ENCODE peak calls at places on chromosome 21, in seven cellular contexts. One of them, this sample, is unnamed.

GRCh38 chr21:16419188-16419874 is 689.5 kb downstream of the USP25 start:
- DNase-seq in right lobe of liver: peak; percentile 87
- DNase-seq in prostate gland: peak; percentile 68
- DNase-seq in ovary: peak; percentile 89
- DNase-seq in transverse colon: peak; percentile 12
- DNase-seq in heart left ventricle: peak; percentile 90
- DNase-seq in IMR-90: peak; percentile 57
- DNase-seq in this sample: peak; percentile 87

GRCh38 chr21:30408782-30409494 is 13.1 kb downstream of the KRTAP13-1 start:
- DNase-seq in right lobe of liver: no peak
- DNase-seq in prostate gland: peak; percentile 74
- DNase-seq in ovary: no peak
- DNase-seq in transverse colon: peak; percentile 54
- DNase-seq in heart left ventricle: peak; percentile 34
- DNase-seq in IMR-90: no peak
- DNase-seq in this sample: no peak

GRCh38 chr21:44993321-44994015 is 53.6 kb downstream of the SLX9 start:
- DNase-seq in right lobe of liver: peak; percentile 44
- DNase-seq in prostate gland: no peak
- DNase-seq in ovary: no peak
- DNase-seq in transverse colon: no peak
- DNase-seq in heart left ventricle: peak; percentile 24
- DNase-seq in IMR-90: no peak
- DNase-seq in this sample: no peak

GRCh38 chr21:45505416-45506021 is 36.7 kb downstream of the SLC19A1 start:
- DNase-seq in right lobe of liver: peak; percentile 56
- DNase-seq in prostate gland: no peak
- DNase-seq in ovary: peak; percentile 31
- DNase-seq in transverse colon: peak; percentile 27
- DNase-seq in heart left ventricle: peak; percentile 22
- DNase-seq in IMR-90: no peak
- DNase-seq in this sample: peak; percentile 6

GRCh38 chr21:46211376-46211775 is 17.2 kb downstream of the LSS start:
- DNase-seq in right lobe of liver: no peak
- DNase-seq in prostate gland: no peak
- DNase-seq in ovary: peak; percentile 13
- DNase-seq in transverse colon: no peak
- DNase-seq in heart left ventricle: no peak
- DNase-seq in IMR-90: no peak
- DNase-seq in this sample: no peak

GRCh38 chr21:45623436-45623835 is 20.1 kb upstream of the PCBP3 start:
- DNase-seq in right lobe of liver: no peak
- DNase-seq in prostate gland: no peak
- DNase-seq in ovary: no peak
- DNase-seq in transverse colon: no peak
- DNase-seq in heart left ventricle: no peak
- DNase-seq in IMR-90: no peak
- DNase-seq in this sample: no peak

GRCh38 chr21:44403106-44404020 is 49.9 kb downstream of the TRPM2 start:
- DNase-seq in right lobe of liver: peak; percentile 37
- DNase-seq in prostate gland: no peak
- DNase-seq in ovary: no peak
- DNase-seq in transverse colon: no peak
- DNase-seq in heart left ventricle: no peak
- DNase-seq in IMR-90: no peak
- DNase-seq in this sample: no peak

GRCh38 chr21:40793057-40793456 is 53.9 kb downstream of the DSCAM start:
- DNase-seq in right lobe of liver: peak; percentile 62
- DNase-seq in prostate gland: no peak
- DNase-seq in ovary: no peak
- DNase-seq in transverse colon: no peak
- DNase-seq in heart left ventricle: no peak
- DNase-seq in IMR-90: peak; percentile 10
- DNase-seq in this sample: no peak

GRCh38 chr21:33117268-33117888 is 47.4 kb downstream of the OLIG1 start:
- DNase-seq in right lobe of liver: no peak
- DNase-seq in prostate gland: no peak
- DNase-seq in ovary: no peak
- DNase-seq in transverse colon: no peak
- DNase-seq in heart left ventricle: no peak
- DNase-seq in IMR-90: no peak
- DNase-seq in this sample: no peak

GRCh38 chr21:32674038-32674437 is 53.8 kb downstream of the SYNJ1 start:
- DNase-seq in right lobe of liver: no peak
- DNase-seq in prostate gland: no peak
- DNase-seq in ovary: no peak
- DNase-seq in transverse colon: no peak
- DNase-seq in heart left ventricle: no peak
- DNase-seq in IMR-90: no peak
- DNase-seq in this sample: no peak

GRCh38 chr21:45981641-45982255 is at the start of gene COL6A1:
- DNase-seq in right lobe of liver: peak; percentile 73
- DNase-seq in prostate gland: peak; percentile 48
- DNase-seq in ovary: peak; percentile 87
- DNase-seq in transverse colon: peak; percentile 64
- DNase-seq in heart left ventricle: peak; percentile 83
- DNase-seq in IMR-90: peak; percentile 66
- DNase-seq in this sample: peak; percentile 77

GRCh38 chr21:39452207-39452964 is 616 bp downstream of the SH3BGR start:
- DNase-seq in right lobe of liver: no peak
- DNase-seq in prostate gland: no peak
- DNase-seq in ovary: no peak
- DNase-seq in transverse colon: no peak
- DNase-seq in heart left ventricle: no peak
- DNase-seq in IMR-90: peak; percentile 83
- DNase-seq in this sample: no peak

DNA sequence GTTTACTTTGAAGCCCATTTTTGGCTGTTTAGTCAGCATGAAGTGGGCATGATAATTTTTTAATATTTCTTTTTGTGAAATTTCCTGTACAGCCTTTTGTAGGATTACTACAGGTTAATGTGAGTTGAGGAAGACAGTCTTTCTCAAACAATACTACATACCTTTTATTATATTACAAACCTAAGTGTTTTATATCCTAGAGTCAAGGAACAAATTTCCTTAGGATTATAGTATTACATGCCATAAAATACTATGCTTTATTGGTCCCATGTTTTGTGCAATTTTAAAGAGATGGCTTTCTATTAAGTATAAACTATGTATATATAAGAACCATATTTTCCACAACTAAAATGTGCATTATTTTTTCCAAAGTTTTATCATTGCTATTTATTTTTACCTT is 9.2 kb upstream of the CHAF1B start:
- DNase-seq in right lobe of liver: no peak
- DNase-seq in prostate gland: no peak
- DNase-seq in ovary: no peak
- DNase-seq in transverse colon: no peak
- DNase-seq in heart left ventricle: no peak
- DNase-seq in IMR-90: no peak
- DNase-seq in this sample: no peak
- H3K27ac ChIP-seq in right lobe of liver: no peak overlapping the region
- H3K27ac ChIP-seq in prostate gland: no peak overlapping the region
- H3K27ac ChIP-seq in ovary: no peak overlapping the region
- H3K27ac ChIP-seq in transverse colon: peak overlapping the region; percentile 10
- H3K27ac ChIP-seq in heart left ventricle: no peak overlapping the region
- H3K27ac ChIP-seq in IMR-90: no peak overlapping the region
- H3K27ac ChIP-seq in this sample: no peak overlapping the region

GRCh38 chr21:41879190-41879998 is at the start of gene PRDM15:
- DNase-seq in right lobe of liver: peak; percentile 85
- DNase-seq in prostate gland: peak; percentile 69
- DNase-seq in ovary: peak; percentile 87
- DNase-seq in transverse colon: peak; percentile 87
- DNase-seq in heart left ventricle: peak; percentile 90
- DNase-seq in IMR-90: peak; percentile 82
- DNase-seq in this sample: peak; percentile 88
- TF ChIP-seq POLR2A in right lobe of liver: no peak
- TF ChIP-seq POLR2A in prostate gland: peak; percentile 7
- TF ChIP-seq POLR2A in ovary: peak; percentile 26
- TF ChIP-seq POLR2A in transverse colon: no peak
- TF ChIP-seq POLR2A in heart left ventricle: peak; percentile 33
- TF ChIP-seq POLR2A in IMR-90: peak; percentile 31
- TF ChIP-seq POLR2A in this sample: no peak

GRCh38 chr21:36422279-36423098 is 37.3 kb downstream of the CHAF1B start:
- DNase-seq in right lobe of liver: peak; percentile 72
- DNase-seq in prostate gland: peak; percentile 51
- DNase-seq in ovary: no peak
- DNase-seq in transverse colon: peak; percentile 63
- DNase-seq in heart left ventricle: peak; percentile 48
- DNase-seq in IMR-90: peak; percentile 71
- DNase-seq in this sample: no peak
- TF ChIP-seq CTCF in right lobe of liver: peak; percentile 84
- TF ChIP-seq CTCF in prostate gland: peak; percentile 54
- TF ChIP-seq CTCF in ovary: no peak
- TF ChIP-seq CTCF in transverse colon: peak; percentile 47
- TF ChIP-seq CTCF in heart left ventricle: peak; percentile 54
- TF ChIP-seq CTCF in IMR-90: peak; percentile 74
- TF ChIP-seq CTCF in this sample: peak; percentile 39

DNA sequence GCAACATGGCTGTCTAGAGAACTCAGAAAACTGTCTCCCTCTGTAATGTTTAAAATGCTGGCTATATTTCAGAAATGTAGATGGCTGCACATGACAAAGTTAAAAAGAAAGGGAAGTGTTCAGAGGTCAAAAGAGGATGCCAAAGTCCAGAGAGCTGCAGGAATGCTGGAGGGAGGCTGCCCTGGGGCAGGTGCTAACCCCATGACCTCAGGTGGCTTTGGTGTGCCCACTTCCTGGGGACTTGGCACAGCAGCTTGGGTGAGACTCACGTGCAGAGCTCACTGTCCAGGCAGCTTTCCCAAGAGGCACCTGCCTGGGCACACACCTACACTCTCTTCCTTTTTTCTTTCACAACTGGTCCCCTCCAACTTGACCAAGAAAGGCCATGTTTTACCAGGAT is 256.4 kb downstream of the KCNJ6 start:
- DNase-seq in right lobe of liver: peak; percentile 81
- DNase-seq in prostate gland: no peak
- DNase-seq in ovary: no peak
- DNase-seq in transverse colon: no peak
- DNase-seq in heart left ventricle: no peak
- DNase-seq in IMR-90: no peak
- DNase-seq in this sample: no peak
- H3K27ac ChIP-seq in right lobe of liver: no peak overlapping the region
- H3K27ac ChIP-seq in prostate gland: no peak overlapping the region
- H3K27ac ChIP-seq in ovary: no peak overlapping the region
- H3K27ac ChIP-seq in transverse colon: no peak overlapping the region
- H3K27ac ChIP-seq in heart left ventricle: no peak overlapping the region
- H3K27ac ChIP-seq in IMR-90: no peak overlapping the region
- H3K27ac ChIP-seq in this sample: no peak overlapping the region

GRCh38 chr21:31414601-31415000 is 70.5 kb upstream of the TIAM1 start:
- DNase-seq in right lobe of liver: no peak
- DNase-seq in prostate gland: no peak
- DNase-seq in ovary: no peak
- DNase-seq in transverse colon: no peak
- DNase-seq in heart left ventricle: no peak
- DNase-seq in IMR-90: no peak
- DNase-seq in this sample: no peak

GRCh38 chr21:31420354-31420753 is 76.3 kb upstream of the TIAM1 start:
- DNase-seq in right lobe of liver: no peak
- DNase-seq in prostate gland: no peak
- DNase-seq in ovary: no peak
- DNase-seq in transverse colon: no peak
- DNase-seq in heart left ventricle: no peak
- DNase-seq in IMR-90: no peak
- DNase-seq in this sample: no peak

GRCh38 chr21:31416465-31416864 is 72.4 kb upstream of the TIAM1 start:
- DNase-seq in right lobe of liver: no peak
- DNase-seq in prostate gland: no peak
- DNase-seq in ovary: no peak
- DNase-seq in transverse colon: no peak
- DNase-seq in heart left ventricle: no peak
- DNase-seq in IMR-90: no peak
- DNase-seq in this sample: no peak

GRCh38 chr21:31420988-31421387 is 76.9 kb upstream of the TIAM1 start:
- DNase-seq in right lobe of liver: no peak
- DNase-seq in prostate gland: no peak
- DNase-seq in ovary: no peak
- DNase-seq in transverse colon: no peak
- DNase-seq in heart left ventricle: no peak
- DNase-seq in IMR-90: no peak
- DNase-seq in this sample: no peak

GRCh38 chr21:31418355-31419001 is 74.4 kb upstream of the TIAM1 start:
- DNase-seq in right lobe of liver: no peak
- DNase-seq in prostate gland: no peak
- DNase-seq in ovary: no peak
- DNase-seq in transverse colon: no peak
- DNase-seq in heart left ventricle: no peak
- DNase-seq in IMR-90: no peak
- DNase-seq in this sample: no peak
- TF ChIP-seq POLR2A in right lobe of liver: no peak
- TF ChIP-seq POLR2A in prostate gland: no peak
- TF ChIP-seq POLR2A in ovary: no peak
- TF ChIP-seq POLR2A in transverse colon: no peak
- TF ChIP-seq POLR2A in heart left ventricle: no peak
- TF ChIP-seq POLR2A in IMR-90: no peak
- TF ChIP-seq POLR2A in this sample: no peak

DNA sequence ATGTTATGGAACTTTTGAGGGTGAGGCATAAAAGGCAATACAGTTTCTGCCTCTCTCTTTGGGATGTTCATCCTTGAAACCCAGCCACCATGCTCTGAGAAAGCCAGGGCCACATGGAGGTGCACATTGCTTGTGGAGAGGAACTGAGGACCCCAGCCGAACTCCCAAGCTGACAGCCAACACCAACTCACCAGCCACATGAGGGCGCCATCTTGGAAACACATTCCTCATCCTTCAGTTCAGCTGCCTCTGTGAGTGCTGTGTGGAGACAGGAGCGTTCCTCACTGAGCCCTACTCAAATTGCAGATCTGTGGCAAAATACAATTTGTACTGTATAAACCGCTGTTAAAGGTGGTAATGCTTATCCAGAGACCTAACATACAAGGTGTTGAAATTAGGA is 137.5 kb downstream of the GABPA start:
- DNase-seq in right lobe of liver: no peak
- DNase-seq in prostate gland: no peak
- DNase-seq in ovary: no peak
- DNase-seq in transverse colon: no peak
- DNase-seq in heart left ventricle: no peak
- DNase-seq in IMR-90: no peak
- DNase-seq in this sample: no peak
- TF ChIP-seq CTCF in right lobe of liver: no peak
- TF ChIP-seq CTCF in prostate gland: no peak
- TF ChIP-seq CTCF in ovary: no peak
- TF ChIP-seq CTCF in transverse colon: no peak
- TF ChIP-seq CTCF in heart left ventricle: no peak
- TF ChIP-seq CTCF in IMR-90: no peak
- TF ChIP-seq CTCF in this sample: no peak

This sample was measured in adrenal gland.